ENCODE peak calls at places on chromosomes 4 and X, in nine cellular contexts. J, F, X, D, Q, V, S, Z and P are unnamed samples.

GRCh38 chr4:23958749-23959148 is 68.9 kb upstream of the PPARGC1A start:
- DNase-seq in J (no peak), F (no peak), X (no peak), D (no peak), Q (no peak), V (no peak), S (no peak), Z (no peak), P (no peak)

GRCh38 chrX:15349046-15349445 is 13.7 kb upstream of the PIGA start:
- DNase-seq in J (peak), F (peak), X (peak), D (no peak), Q (peak), V (peak), S (peak), Z (no peak), P (peak)

GRCh38 chrX:55867254-55867653 is 149.7 kb downstream of the RRAGB start:
- DNase-seq in J (peak), F (peak), X (no peak), D (no peak), Q (no peak), V (peak), S (no peak), Z (no peak), P (no peak)

GRCh38 chr4:658031-658667 is 15.9 kb downstream of the ATP5ME start:
- DNase-seq in J (no peak), F (no peak), X (no peak), D (no peak), Q (no peak), V (no peak), S (no peak), Z (no peak), P (no peak)

GRCh38 chr4:122845760-122846159 is 19.1 kb downstream of the FGF2 start:
- DNase-seq in J (no peak), F (no peak), X (no peak), D (no peak), Q (no peak), V (peak), S (no peak), Z (no peak), P (no peak)

GRCh38 chr4:2702770-2703169 is 53.4 kb downstream of the TNIP2 start:
- DNase-seq in J (no peak), F (no peak), X (no peak), D (no peak), Q (no peak), V (no peak), S (no peak), Z (no peak), P (no peak)

GRCh38 chrX:131841496-131842410 is 181.3 kb upstream of the STK26 start:
- DNase-seq in J (peak), F (peak), X (peak), D (no peak), Q (no peak), V (peak), S (peak), Z (peak), P (peak)

GRCh38 chr4:142645478-142646108 is 200.5 kb downstream of the INPP4B start:
- DNase-seq in J (peak), F (no peak), X (peak), D (no peak), Q (no peak), V (no peak), S (no peak), Z (no peak), P (no peak)

GRCh38 chr4:48237996-48238645 is 31.5 kb downstream of the TEC start:
- DNase-seq in J (peak), F (no peak), X (peak), D (no peak), Q (no peak), V (peak), S (no peak), Z (no peak), P (peak)

GRCh38 chrX:134669378-134670098 is 11.3 kb upstream of the PLAC1 start:
- DNase-seq in J (no peak), F (no peak), X (no peak), D (peak), Q (no peak), V (peak), S (peak), Z (peak), P (no peak)

GRCh38 chr4:57370691-57371090 is 260.5 kb upstream of the IGFBP7 start:
- DNase-seq in J (no peak), F (no peak), X (no peak), D (no peak), Q (no peak), V (peak), S (no peak), Z (no peak), P (no peak)

GRCh38 chr4:82901129-82901718 is 689 bp downstream of the THAP9 start:
- DNase-seq in J (no peak), F (no peak), X (no peak), D (no peak), Q (no peak), V (no peak), S (no peak), Z (no peak), P (no peak)

GRCh38 chrX:13380230-13380629 is 60.4 kb upstream of the ATXN3L start:
- DNase-seq in J (no peak), F (no peak), X (no peak), D (peak), Q (no peak), V (peak), S (no peak), Z (peak), P (no peak)

GRCh38 chrX:134546187-134546586 is 86.2 kb downstream of the HPRT1 start:
- DNase-seq in J (no peak), F (no peak), X (no peak), D (no peak), Q (no peak), V (no peak), S (no peak), Z (no peak), P (no peak)

GRCh38 chr4:186700746-186701145 is 22.9 kb downstream of the FAT1 start:
- DNase-seq in J (no peak), F (no peak), X (no peak), D (no peak), Q (no peak), V (peak), S (no peak), Z (no peak), P (no peak)

GRCh38 chrX:77087529-77088169 is 359.5 kb upstream of the FGF16 start:
- DNase-seq in J (no peak), F (no peak), X (peak), D (no peak), Q (no peak), V (peak), S (peak), Z (no peak), P (no peak)

GRCh38 chr4:25031077-25031606 is 396 bp upstream of the LGI2 start:
- DNase-seq in J (no peak), F (peak), X (no peak), D (no peak), Q (no peak), V (no peak), S (peak), Z (no peak), P (peak)

GRCh38 chrX:110006826-110007375 is 4.0 kb downstream of the TMEM164 start:
- DNase-seq in J (no peak), F (no peak), X (no peak), D (no peak), Q (no peak), V (peak), S (no peak), Z (no peak), P (no peak)

GRCh38 chr4:73904491-73904890 is 35.3 kb downstream of the CXCL1 start:
- DNase-seq in J (no peak), F (no peak), X (no peak), D (peak), Q (no peak), V (no peak), S (no peak), Z (no peak), P (no peak)

GRCh38 chrX:56947695-56948094 is 47.6 kb downstream of the SPIN3 start:
- DNase-seq in J (no peak), F (no peak), X (peak), D (no peak), Q (no peak), V (no peak), S (no peak), Z (no peak), P (no peak)

GRCh38 chr4:14916554-14917304 is 85.6 kb upstream of the CPEB2 start:
- DNase-seq in J (no peak), F (no peak), X (peak), D (peak), Q (no peak), V (peak), S (no peak), Z (peak), P (peak)

GRCh38 chr4:47838445-47838844 is 578 bp upstream of the CORIN start:
- DNase-seq in J (no peak), F (no peak), X (no peak), D (no peak), Q (no peak), V (no peak), S (no peak), Z (no peak), P (peak)

GRCh38 chrX:2607113-2607512 is 84.0 kb upstream of the CD99 start:
- DNase-seq in J (no peak), F (no peak), X (no peak), D (no peak), Q (no peak), V (no peak), S (no peak), Z (no peak), P (no peak)